ENCODE peak calls at places on chromosomes 11 and 22, in six cellular contexts. M is trophoblast cell, O is mesendoderm, V is mesenchymal stem cell, X is H1, D is neuronal stem cell. E is an unnamed sample.

GRCh38 chr22:38973289-38974169 is 8.6 kb upstream of the APOBEC3B start:
- DNase-seq in V (peak), M (peak), D (peak), O (peak), X (peak), E (peak)

GRCh38 chr22:49855491-49855911 is 1.9 kb downstream of the ZBED4 start:
- DNase-seq in X (no peak), D (no peak), V (peak), O (no peak), M (no peak), E (no peak)

GRCh38 chr11:118868659-118869058 is 15.0 kb upstream of the CXCR5 start:
- DNase-seq in M (no peak), V (no peak), D (no peak), O (no peak), X (no peak), E (no peak)

GRCh38 chr22:50544078-50544745 is 1.5 kb upstream of the KLHDC7B start:
- DNase-seq in O (peak), V (peak), X (no peak), M (peak), D (peak), E (peak)

GRCh38 chr11:73965764-73966121 is 14.9 kb downstream of the DNAJB13 start:
- DNase-seq in X (no peak), O (no peak), V (no peak), M (no peak), D (no peak), E (no peak)

GRCh38 chr22:22343603-22344276 is 99.2 kb downstream of the VPREB1 start:
- DNase-seq in M (no peak), V (no peak), D (no peak), X (no peak), O (no peak), E (no peak)

GRCh38 chr22:42934338-42934737 is 77.3 kb upstream of the ARFGAP3 start:
- DNase-seq in X (no peak), V (no peak), O (no peak), M (no peak), D (no peak), E (peak)

GRCh38 chr11:61947486-61948210 is 2.5 kb upstream of the BEST1 start:
- DNase-seq in D (peak), O (peak), M (peak), V (peak), X (peak), E (peak)

GRCh38 chr11:6362868-6363678 is 27.2 kb upstream of the SMPD1 start:
- DNase-seq in D (peak), M (peak), O (peak), X (peak), V (peak), E (peak)

GRCh38 chr22:44685384-44686056 is 16.5 kb upstream of the PRR5 start:
- DNase-seq in D (no peak), M (no peak), X (no peak), V (peak), O (peak), E (peak)

GRCh38 chr11:84722583-84723108 is 904.5 kb downstream of the DLG2 start:
- DNase-seq in M (no peak), X (no peak), V (no peak), D (peak), O (peak), E (peak)

GRCh38 chr11:103714246-103714645 is 322.2 kb upstream of the DDI1 start:
- DNase-seq in O (no peak), V (no peak), M (no peak), D (no peak), X (no peak), E (no peak)

GRCh38 chr11:93031386-93031785 is 61.9 kb downstream of the MTNR1B start:
- DNase-seq in M (peak), V (no peak), O (peak), X (peak), D (no peak), E (peak)

GRCh38 chr11:134071306-134071705 is 2.4 kb downstream of the JAM3 start:
- DNase-seq in X (no peak), D (no peak), O (no peak), V (no peak), M (no peak), E (no peak)

GRCh38 chr11:69201048-69201365 is 45.3 kb downstream of the SMIM38 start:
- DNase-seq in V (no peak), X (no peak), D (no peak), O (no peak), M (no peak), E (no peak)

GRCh38 chr11:79375818-79376550 is 64.8 kb downstream of the TENM4 start:
- DNase-seq in O (peak), M (no peak), V (no peak), D (no peak), X (peak), E (peak)

GRCh38 chr11:62775646-62776045 is 4.5 kb downstream of the TAF6L start:
- DNase-seq in V (no peak), X (no peak), O (no peak), D (no peak), M (no peak), E (no peak)

GRCh38 chr11:118003456-118003855 is 17.3 kb downstream of the IL10RA start:
- DNase-seq in M (no peak), O (no peak), X (no peak), D (no peak), V (no peak), E (no peak)

GRCh38 chr22:29029202-29030000 is 32.2 kb downstream of the C22orf31 start:
- DNase-seq in M (no peak), X (no peak), V (no peak), O (no peak), D (no peak), E (no peak)

GRCh38 chr11:63666874-63667273 is 4.3 kb downstream of the ATL3 start:
- DNase-seq in O (no peak), D (no peak), V (peak), X (no peak), M (peak), E (no peak)

GRCh38 chr11:48098024-48098423 is 117.7 kb downstream of the PTPRJ start:
- DNase-seq in X (no peak), D (no peak), M (no peak), V (no peak), O (no peak), E (no peak)

GRCh38 chr11:120178441-120179070 is 32.3 kb upstream of the OAF start:
- DNase-seq in O (no peak), X (no peak), D (no peak), M (no peak), V (no peak), E (no peak)

GRCh38 chr11:118740892-118741291 is 50.1 kb downstream of the DDX6 start:
- DNase-seq in M (peak), O (no peak), V (no peak), X (no peak), D (no peak), E (no peak)

GRCh38 chr11:8325905-8326304 is 62.2 kb upstream of the LMO1 start:
- DNase-seq in O (peak), D (no peak), X (no peak), V (no peak), M (no peak), E (peak)

GRCh38 chr11:108559904-108560303 is 33.7 kb downstream of the EXPH5 start:
- DNase-seq in D (no peak), V (peak), X (no peak), M (no peak), O (no peak), E (no peak)

GRCh38 chr11:13717331-13717730 is 48.9 kb downstream of the FAR1 start:
- DNase-seq in X (no peak), D (no peak), O (peak), V (peak), M (peak), E (no peak)

DNA sequence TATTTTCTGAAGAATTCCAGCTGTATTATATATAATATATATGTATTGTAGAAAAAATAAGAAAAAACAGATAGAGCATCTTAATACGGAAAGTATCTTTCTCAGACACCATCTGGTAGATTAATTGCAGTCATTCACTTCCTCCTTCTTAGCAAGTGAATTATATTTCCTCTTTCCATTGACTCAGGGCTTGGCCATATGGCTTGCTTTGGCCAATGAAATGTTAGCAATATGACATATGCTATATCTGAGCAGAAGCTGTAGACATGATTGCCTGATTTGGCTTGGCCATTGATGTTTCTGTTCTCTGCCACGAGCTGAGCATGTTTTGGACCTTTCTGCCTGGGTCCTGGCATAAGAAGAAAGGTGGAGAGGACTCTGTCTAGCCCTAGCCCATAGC is 34.4 kb upstream of the ZBED5 start:
- DNase-seq in M (no peak), O (no peak), D (no peak), V (no peak), X (no peak), E (no peak)
- H3K4ac ChIP-seq in M (no peak), O (no peak), D (no peak), V (no peak), X (no peak), E (no peak)

GRCh38 chr22:30728829-30729228 is 34.2 kb downstream of the OSBP2 start:
- DNase-seq in V (no peak), X (no peak), O (no peak), D (no peak), M (no peak), E (no peak)

GRCh38 chr22:30731658-30732057 is 37.0 kb downstream of the OSBP2 start:
- DNase-seq in M (no peak), X (no peak), V (no peak), O (no peak), D (no peak), E (no peak)

GRCh38 chr22:30733081-30733680 is 38.5 kb downstream of the OSBP2 start:
- DNase-seq in D (no peak), O (no peak), V (no peak), M (no peak), X (no peak), E (no peak)

GRCh38 chr22:30730351-30730750 is 35.7 kb downstream of the OSBP2 start:
- DNase-seq in O (no peak), X (no peak), M (no peak), V (no peak), D (no peak), E (no peak)

DNA sequence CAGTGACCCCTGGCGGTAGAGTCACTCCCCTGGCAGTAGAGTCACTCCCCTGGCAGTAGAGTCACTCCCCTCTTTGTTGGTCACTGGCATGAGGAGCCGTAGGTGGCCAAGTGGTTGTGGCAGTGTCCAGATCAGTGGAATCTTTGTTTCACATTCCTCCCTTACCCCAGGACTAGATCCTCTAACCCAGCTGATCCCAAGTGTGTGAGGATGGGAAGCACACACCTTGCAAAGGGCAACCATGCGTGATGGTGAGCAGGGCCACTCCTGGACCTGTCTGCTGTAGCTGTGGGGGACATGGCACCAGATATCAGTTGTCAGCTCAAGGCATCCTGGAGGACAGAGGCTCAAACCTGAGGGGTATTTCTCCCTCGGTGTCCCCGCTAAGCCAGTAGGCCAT is 37.8 kb downstream of the OSBP2 start:
- DNase-seq in O (no peak), M (no peak), X (no peak), V (no peak), D (no peak), E (peak)
- H3K4ac ChIP-seq in O (no peak), M (no peak), X (no peak), V (no peak), D (no peak), E (no peak)

GRCh38 chr11:66884443-66884842 is 27.6 kb downstream of the LRFN4 start:
- DNase-seq in M (no peak), D (no peak), O (no peak), X (no peak), V (no peak), E (no peak)
- H3K4ac ChIP-seq in M (no peak), D (no peak), O (no peak), X (no peak), V (no peak), E (no peak)

GRCh38 chr11:65662247-65662801 is 392 bp downstream of the RELA start:
- DNase-seq in X (no peak), V (peak), D (no peak), O (no peak), M (no peak), E (no peak)
- H3K4ac ChIP-seq in X (no peak), V (peak), D (peak), O (peak), M (peak), E (no peak)

GRCh38 chr22:37816543-37817180 is 6.5 kb upstream of the GALR3 start:
- DNase-seq in O (no peak), M (no peak), D (no peak), V (no peak), X (no peak), E (no peak)

GRCh38 chr22:37819100-37819433 is 4.1 kb upstream of the GALR3 start:
- DNase-seq in V (no peak), X (no peak), D (no peak), O (peak), M (no peak), E (no peak)

GRCh38 chr22:37818397-37819099 is 4.6 kb upstream of the GALR3 start:
- DNase-seq in X (no peak), O (peak), V (peak), M (no peak), D (no peak), E (peak)

GRCh38 chr22:37815593-37815992 is 7.6 kb upstream of the GALR3 start:
- DNase-seq in D (no peak), X (no peak), V (no peak), O (no peak), M (no peak), E (no peak)

DNA sequence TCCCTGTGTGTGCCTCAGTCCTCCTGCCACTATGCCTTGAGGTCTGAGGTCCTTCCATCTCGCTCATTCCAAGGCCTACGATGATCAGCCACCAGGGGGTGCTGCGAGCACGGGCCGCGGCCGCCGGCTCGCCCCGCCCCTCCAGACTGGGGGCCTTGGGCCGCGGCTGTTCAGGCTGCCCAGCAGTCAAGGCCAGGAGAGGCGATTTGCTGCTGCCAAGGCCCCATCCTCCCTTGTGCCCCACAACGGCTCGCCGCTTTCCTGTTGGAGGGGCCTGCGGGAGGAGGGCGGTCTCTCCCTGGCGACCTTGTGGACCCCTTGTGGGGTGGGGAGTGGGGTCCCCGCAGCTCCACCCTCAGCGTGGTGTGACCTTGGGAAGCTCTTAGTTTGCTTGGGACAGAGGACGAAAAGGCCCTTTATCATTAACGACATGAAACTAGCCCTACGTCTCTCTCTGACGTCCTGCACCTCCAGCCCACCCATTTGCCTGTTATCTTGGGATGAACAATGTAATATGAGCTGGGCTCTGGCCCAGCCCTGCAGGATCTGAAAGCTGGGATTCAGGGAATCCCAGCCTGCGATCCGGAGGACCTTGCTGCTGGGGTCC is 5.4 kb upstream of the GALR3 start:
- DNase-seq in X (no peak), D (peak), O (peak), M (peak), V (peak), E (peak)
- H3K4ac ChIP-seq in X (no peak), D (no peak), O (no peak), M (no peak), V (peak), E (no peak)

GRCh38 chr22:23760056-23760455 is 2.7 kb upstream of the C22orf15 start:
- DNase-seq in X (no peak), M (no peak), O (no peak), D (no peak), V (no peak), E (no peak)

GRCh38 chr22:23759566-23759965 is 3.2 kb upstream of the C22orf15 start:
- DNase-seq in X (no peak), O (no peak), D (no peak), M (no peak), V (no peak), E (no peak)

GRCh38 chr22:23763579-23764331 is 965 bp downstream of the C22orf15 start:
- DNase-seq in O (peak), X (no peak), D (no peak), M (no peak), V (no peak), E (peak)

GRCh38 chr22:23764931-23765881 is 2.4 kb downstream of the C22orf15 start:
- DNase-seq in X (no peak), O (peak), D (no peak), M (no peak), V (no peak), E (no peak)

GRCh38 chr22:23762866-23763578 is at the start of gene C22orf15:
- DNase-seq in X (no peak), M (no peak), D (no peak), O (peak), V (peak), E (peak)
- H3K4ac ChIP-seq in X (peak), M (no peak), D (no peak), O (no peak), V (peak), E (no peak)

E was measured in H9.